ENCODE peak calls at places on chromosomes 7 and 10, in eight cellular contexts. V, B, N, E, W, K, H and R are unnamed samples.

GRCh38 chr10:75611081-75611971 is 179.9 kb downstream of the LRMDA start:
- DNase-seq in B (no peak), V (no peak), K (no peak), N (no peak), W (no peak), H (no peak), E (no peak), R (no peak)

GRCh38 chr10:21496285-21497176 is 29.0 kb downstream of the SKIDA1 start:
- DNase-seq in H (no peak), B (no peak), N (peak), E (peak), W (peak), K (peak), V (peak), R (peak)

GRCh38 chr10:74585231-74586087 is 240.9 kb upstream of the KAT6B start:
- DNase-seq in N (no peak), K (no peak), B (no peak), W (peak), H (no peak), V (peak), E (no peak), R (no peak)

GRCh38 chr10:43155716-43156115 is 17.5 kb downstream of the CSGALNACT2 start:
- DNase-seq in N (no peak), H (no peak), B (no peak), V (no peak), W (no peak), E (no peak), K (no peak), R (no peak)

GRCh38 chr7:64637521-64638445 is 28.1 kb upstream of the ZNF107 start:
- DNase-seq in W (no peak), N (no peak), K (no peak), V (no peak), E (no peak), H (no peak), B (no peak), R (no peak)

GRCh38 chr10:49208996-49209395 is 20.8 kb upstream of the TMEM273 start:
- DNase-seq in W (no peak), V (no peak), N (no peak), H (no peak), E (no peak), B (no peak), K (no peak), R (no peak)

GRCh38 chr7:37281368-37282092 is 167.1 kb downstream of the ELMO1 start:
- DNase-seq in W (no peak), V (no peak), E (no peak), N (no peak), H (no peak), B (no peak), K (no peak), R (peak)

GRCh38 chr7:83077328-83077727 is 85.4 kb downstream of the PCLO start:
- DNase-seq in W (no peak), K (no peak), E (no peak), V (no peak), B (peak), N (no peak), H (no peak), R (no peak)

GRCh38 chr10:123027861-123028260 is 19.1 kb downstream of the ACADSB start:
- DNase-seq in W (no peak), K (no peak), B (no peak), V (no peak), H (no peak), E (no peak), N (no peak), R (no peak)

GRCh38 chr10:49486009-49486408 is 52.9 kb downstream of the ERCC6 start:
- DNase-seq in H (no peak), N (no peak), E (no peak), K (no peak), B (no peak), V (no peak), W (no peak), R (no peak)

GRCh38 chr10:102773986-102774385 is 30.2 kb downstream of the WBP1L start:
- DNase-seq in H (no peak), E (peak), B (no peak), V (no peak), N (no peak), K (no peak), W (no peak), R (no peak)

GRCh38 chr10:76946268-76946667 is 691.3 kb downstream of the KCNMA1 start:
- DNase-seq in E (no peak), K (no peak), H (no peak), B (peak), V (no peak), W (peak), N (no peak), R (no peak)

GRCh38 chr7:158413962-158414961 is 173.4 kb downstream of the PTPRN2 start:
- DNase-seq in E (no peak), V (no peak), N (no peak), H (no peak), W (no peak), B (no peak), K (peak), R (peak)

GRCh38 chr7:74449809-74450397 is 3.8 kb upstream of the GTF2IRD1 start:
- DNase-seq in V (peak), N (no peak), H (peak), B (no peak), W (peak), E (peak), K (peak), R (no peak)

GRCh38 chr7:7641129-7641663 is 644 bp downstream of the UMAD1 start:
- DNase-seq in N (no peak), B (no peak), W (peak), H (peak), E (no peak), K (peak), V (peak), R (no peak)

GRCh38 chr7:16460789-16461465 is 4.6 kb downstream of the SOSTDC1 start:
- DNase-seq in H (no peak), V (no peak), N (no peak), W (peak), E (no peak), K (no peak), B (no peak), R (no peak)

GRCh38 chr10:5565205-5565545 is 40.4 kb downstream of the CALML3 start:
- DNase-seq in K (no peak), V (no peak), E (no peak), B (no peak), W (no peak), N (peak), H (peak), R (no peak)

GRCh38 chr7:47045592-47045991 is 536.3 kb downstream of the TNS3 start:
- DNase-seq in E (no peak), B (no peak), H (no peak), K (no peak), W (peak), V (peak), N (no peak), R (no peak)

GRCh38 chr7:120729300-120729699 is 128.6 kb downstream of the TSPAN12 start:
- DNase-seq in W (peak), V (no peak), K (no peak), B (peak), H (no peak), N (no peak), E (no peak), R (no peak)

GRCh38 chr7:64632029-64632428 is 33.9 kb upstream of the ZNF107 start:
- DNase-seq in E (no peak), N (no peak), H (no peak), B (no peak), V (no peak), W (no peak), K (no peak), R (no peak)

GRCh38 chr7:158281441-158281840 is 306.2 kb downstream of the PTPRN2 start:
- DNase-seq in H (no peak), W (no peak), N (no peak), V (no peak), B (no peak), E (no peak), K (no peak), R (no peak)

GRCh38 chr10:74047304-74047703 is 49.4 kb downstream of the VCL start:
- DNase-seq in B (peak), W (peak), K (no peak), V (peak), E (no peak), N (no peak), H (no peak), R (no peak)

DNA sequence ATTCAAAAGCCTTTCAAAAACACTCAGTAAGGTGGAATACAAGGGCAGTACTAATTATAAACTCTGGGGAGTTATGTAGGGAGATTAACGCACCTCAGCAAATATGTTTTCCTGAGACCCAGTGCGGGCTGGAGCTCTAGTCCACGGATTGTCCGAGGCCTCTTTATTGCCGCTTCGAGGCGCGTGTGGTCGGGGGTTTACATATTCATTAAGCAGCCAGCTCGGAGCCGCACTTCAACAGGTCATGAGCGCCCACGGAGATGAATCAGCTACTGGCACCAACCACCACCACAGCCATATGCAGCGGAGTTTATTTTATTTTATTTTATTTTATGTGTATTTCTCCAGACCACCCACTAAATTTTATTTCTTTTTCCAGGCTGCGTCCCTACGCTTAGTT is 195.9 kb upstream of the ADARB2 start:
- DNase-seq in W (no peak), N (no peak), V (no peak), B (no peak), E (no peak), H (no peak), K (peak), R (no peak)
- H3K4me3 ChIP-seq in W (no peak), N (no peak), V (no peak), B (no peak), E (no peak), H (no peak), K (peak), R (no peak)

GRCh38 chr7:50981743-50982142 is 199.0 kb upstream of the GRB10 start:
- DNase-seq in H (no peak), E (no peak), K (peak), V (no peak), B (no peak), N (no peak), W (no peak), R (no peak)

GRCh38 chr7:50974240-50974639 is 191.5 kb upstream of the GRB10 start:
- DNase-seq in K (no peak), B (no peak), V (no peak), E (no peak), N (no peak), H (no peak), W (no peak), R (no peak)

GRCh38 chr7:50976064-50976463 is 193.4 kb upstream of the GRB10 start:
- DNase-seq in B (no peak), N (no peak), E (no peak), H (no peak), K (no peak), W (no peak), V (no peak), R (no peak)

GRCh38 chr7:50982626-50983025 is 199.9 kb upstream of the GRB10 start:
- DNase-seq in V (no peak), W (no peak), H (no peak), B (no peak), K (peak), N (no peak), E (no peak), R (no peak)

GRCh38 chr7:50978633-50979215 is 196.0 kb upstream of the GRB10 start:
- DNase-seq in E (no peak), K (peak), H (no peak), N (no peak), B (peak), W (no peak), V (no peak), R (no peak)
- TF ChIP-seq CTCF in E (no peak), K (peak), H (no peak), N (no peak), B (peak), W (no peak), V (no peak), R (no peak)

GRCh38 chr7:70076325-70076724 is 478.1 kb downstream of the AUTS2 start:
- DNase-seq in H (no peak), V (no peak), W (no peak), B (no peak), E (no peak), N (no peak), K (no peak), R (no peak)

DNA sequence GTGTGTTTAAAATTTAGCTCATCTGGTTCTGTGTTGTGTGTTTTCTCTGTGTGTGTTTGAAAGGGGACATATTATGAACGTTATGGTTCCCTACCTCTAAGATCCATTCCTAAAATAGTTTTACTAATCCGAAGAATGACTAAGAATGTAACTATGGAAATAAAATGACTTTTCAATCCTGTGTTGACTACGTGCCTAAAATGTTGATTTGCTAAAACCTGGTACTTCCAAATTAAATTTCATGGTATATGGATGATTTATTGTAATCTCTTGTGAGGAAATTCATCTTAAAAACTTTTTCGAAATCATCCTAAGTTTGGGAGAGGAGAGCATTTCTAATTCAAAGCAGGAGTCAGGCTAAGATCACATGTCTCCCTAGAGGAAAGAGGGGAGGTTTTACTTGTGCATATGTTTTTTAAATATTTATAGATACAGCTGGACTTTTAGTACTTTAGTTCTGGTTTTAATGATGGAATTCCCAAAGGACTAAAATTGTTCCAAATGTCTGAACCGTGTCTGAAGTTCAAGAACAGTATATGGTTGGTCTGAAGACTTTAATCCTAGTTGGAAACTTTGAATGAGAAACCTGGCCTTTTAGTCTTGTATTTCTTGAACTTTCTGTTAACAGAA is 483.9 kb downstream of the AUTS2 start:
- DNase-seq in E (no peak), N (no peak), B (peak), W (peak), K (no peak), H (no peak), V (peak), R (no peak)
- H3K27ac ChIP-seq in E (no peak), N (no peak), B (no peak), W (no peak), K (no peak), H (no peak), V (no peak), R (no peak)

DNA sequence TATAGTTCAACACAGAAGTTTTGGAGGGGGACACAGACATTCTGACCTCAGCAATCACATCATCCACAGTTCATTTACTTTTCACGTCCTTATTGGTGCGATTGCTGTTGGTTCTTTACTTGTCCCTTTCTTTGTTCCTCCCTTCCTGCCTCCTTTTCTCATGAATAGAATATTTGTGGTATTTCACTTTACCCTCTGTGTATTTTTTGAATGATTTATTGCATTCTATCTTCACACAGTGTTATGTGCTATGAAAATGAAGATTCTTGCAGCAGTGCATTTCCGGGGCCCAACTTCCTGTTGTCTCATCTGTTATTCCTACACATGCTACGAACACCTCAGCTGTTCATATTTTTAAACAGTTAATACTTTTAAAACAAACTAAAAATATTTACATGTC is 179.6 kb downstream of the ZMYND11 start:
- DNase-seq in B (peak), V (peak), E (no peak), K (no peak), W (peak), H (no peak), N (no peak), R (no peak)
- H3K4me3 ChIP-seq in B (no peak), V (no peak), E (no peak), K (no peak), W (no peak), H (no peak), N (no peak), R (no peak)

DNA sequence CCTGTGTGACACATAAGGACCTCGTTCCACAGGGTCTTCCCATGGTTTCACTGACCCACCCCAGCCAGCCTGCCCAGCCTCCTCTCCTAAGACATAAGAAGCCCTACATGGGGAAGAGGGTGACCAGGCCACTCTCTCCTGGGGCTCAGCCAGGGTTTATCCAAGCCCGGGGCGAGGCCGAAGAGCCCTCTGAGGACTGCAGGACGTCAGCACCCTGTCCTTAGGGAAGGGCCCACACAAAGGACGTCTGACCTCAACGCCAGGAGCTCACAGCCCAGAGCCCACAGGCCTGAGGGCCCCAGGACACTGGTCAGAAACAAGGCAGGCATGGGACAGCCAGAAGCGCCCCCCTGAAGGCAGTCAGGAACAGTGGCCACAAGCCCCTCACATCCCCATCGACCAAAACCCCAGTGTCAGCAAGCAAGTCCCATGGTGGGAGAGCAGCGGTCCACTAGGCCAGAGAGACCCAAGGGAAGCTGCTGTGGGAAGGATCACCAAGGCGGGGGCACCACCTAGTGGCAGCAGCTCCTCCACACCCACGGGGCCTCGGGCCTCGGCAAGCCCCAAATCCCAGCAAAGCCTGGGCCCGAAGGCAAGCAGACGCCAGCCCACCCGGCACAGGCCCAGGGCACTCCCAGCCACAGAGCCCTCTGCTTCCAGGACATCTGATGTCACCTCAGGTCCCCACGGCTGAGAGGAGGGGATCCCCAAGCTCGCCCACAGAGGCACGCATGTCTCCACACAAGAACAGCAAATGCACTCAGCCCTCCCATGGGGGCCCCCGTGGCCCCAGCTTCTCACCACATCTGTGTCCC is 23.4 kb downstream of the MAD1L1 start:
- DNase-seq in B (peak), K (peak), N (peak), W (peak), H (peak), E (peak), V (peak), R (peak)
- TF ChIP-seq CTCF in B (peak), K (peak), N (peak), W (peak), H (peak), E (peak), V (peak), R (peak)